ENCODE peak calls at places on chromosome 19, in five cellular contexts. U is GM13977, C is AG04450, L is spleen, O is GM10248. Z is an unnamed sample.

GRCh38 chr19:43362179-43362578 is 8.7 kb downstream of the CD177 start:
- DNase-seq in O (no peak), L (no peak), U (no peak), C (no peak), Z (no peak)

GRCh38 chr19:33177417-33177976 is 16.6 kb upstream of the LRP3 start:
- DNase-seq in U (peak), C (no peak), L (no peak), O (peak), Z (peak)

GRCh38 chr19:33214621-33215020 is 11.0 kb downstream of the SLC7A10 start:
- DNase-seq in U (no peak), O (no peak), L (no peak), C (no peak), Z (no peak)

GRCh38 chr19:52735734-52736133 is 890 bp upstream of the ZNF611 start:
- DNase-seq in C (no peak), L (peak), U (no peak), O (no peak), Z (peak)

GRCh38 chr19:29798783-29799182 is 13.0 kb upstream of the CCNE1 start:
- DNase-seq in U (no peak), L (no peak), C (no peak), O (no peak), Z (no peak)

GRCh38 chr19:10887616-10888367 is 16.4 kb downstream of the CARM1 start:
- DNase-seq in U (no peak), O (no peak), L (no peak), C (no peak), Z (no peak)

GRCh38 chr19:32858559-32858958 is 11.0 kb downstream of the SLC7A9 start:
- DNase-seq in U (no peak), C (no peak), L (no peak), O (no peak), Z (no peak)

GRCh38 chr19:19540707-19541515 is 2.8 kb downstream of the CILP2 start:
- DNase-seq in O (peak), L (peak), C (no peak), U (peak), Z (peak)

GRCh38 chr19:35483089-35483488 is 7.2 kb downstream of the KRTDAP start:
- DNase-seq in L (peak), U (no peak), O (no peak), C (no peak), Z (no peak)

GRCh38 chr19:49809155-49809986 is 3.7 kb downstream of the FUZ start:
- DNase-seq in C (no peak), O (no peak), U (no peak), L (peak), Z (peak)

GRCh38 chr19:7255631-7256030 is 38.6 kb downstream of the INSR start:
- DNase-seq in U (no peak), L (no peak), C (no peak), O (no peak), Z (no peak)

GRCh38 chr19:48543121-48543710 is 8.8 kb upstream of the SULT2B1 start:
- DNase-seq in C (no peak), L (no peak), U (no peak), O (no peak), Z (no peak)

GRCh38 chr19:41478875-41479756 is 36.2 kb downstream of the ERICH4 start:
- DNase-seq in L (peak), U (no peak), C (no peak), O (no peak), Z (no peak)

GRCh38 chr19:42132030-42132628 is at the start of gene POU2F2:
- DNase-seq in C (no peak), O (peak), U (peak), L (peak), Z (peak)

GRCh38 chr19:10517361-10517759 is at the start of gene S1PR5:
- DNase-seq in C (no peak), L (no peak), U (peak), O (no peak), Z (no peak)

GRCh38 chr19:47315125-47315821 is 5.6 kb downstream of the C5AR1 start:
- DNase-seq in U (no peak), O (no peak), C (peak), L (peak), Z (peak)

GRCh38 chr19:52896431-52897148 is 845 bp downstream of the ZNF320 start:
- DNase-seq in L (no peak), U (peak), O (peak), C (no peak), Z (peak)

GRCh38 chr19:37362733-37363132 is 8.2 kb upstream of the ZNF527 start:
- DNase-seq in O (no peak), U (no peak), L (no peak), C (no peak), Z (peak)

GRCh38 chr19:30649934-30650614 is 277.9 kb downstream of the ZNF536 start:
- DNase-seq in L (no peak), C (no peak), O (peak), U (peak), Z (peak)

GRCh38 chr19:6532244-6532999 is 1.6 kb downstream of the TNFSF9 start:
- DNase-seq in C (no peak), O (peak), L (peak), U (peak), Z (peak)

GRCh38 chr19:38877781-38878574 is at the start of gene RINL:
- DNase-seq in L (peak), C (no peak), O (peak), U (peak), Z (peak)

GRCh38 chr19:48842744-48843162 is 6.5 kb upstream of the HSD17B14 start:
- DNase-seq in O (peak), U (peak), C (no peak), L (no peak), Z (peak)

GRCh38 chr19:2494084-2494446 is 18.1 kb downstream of the GADD45B start:
- DNase-seq in U (peak), C (no peak), L (no peak), O (no peak), Z (no peak)

GRCh38 chr19:56170261-56170660 is 5.5 kb upstream of the GALP start:
- DNase-seq in C (no peak), U (no peak), O (no peak), L (no peak), Z (no peak)

GRCh38 chr19:55249841-55250240 is 9.0 kb downstream of the PPP6R1 start:
- DNase-seq in C (no peak), O (no peak), L (peak), U (no peak), Z (no peak)

GRCh38 chr19:18612051-18612771 is 459 bp upstream of the TMEM59L start:
- DNase-seq in L (no peak), U (peak), C (no peak), O (no peak), Z (no peak)

GRCh38 chr19:4327252-4327876 is 11.3 kb downstream of the STAP2 start:
- DNase-seq in U (peak), L (peak), C (no peak), O (peak), Z (peak)

GRCh38 chr19:2755448-2755705 is 15.6 kb upstream of the SLC39A3 start:
- DNase-seq in O (no peak), C (no peak), L (peak), U (no peak), Z (no peak)

GRCh38 chr19:7410946-7411345 is 62.2 kb downstream of the ARHGEF18 start:
- DNase-seq in L (no peak), C (no peak), O (no peak), U (no peak), Z (no peak)

GRCh38 chr19:54137913-54138776 is 583 bp downstream of the CNOT3 start:
- DNase-seq in C (no peak), O (peak), U (peak), L (peak), Z (peak)

GRCh38 chr19:5147971-5148793 is 179.3 kb downstream of the KDM4B start:
- DNase-seq in C (no peak), O (no peak), U (no peak), L (peak), Z (no peak)

GRCh38 chr19:48218964-48219363 is 36.7 kb downstream of the CARD8 start:
- DNase-seq in U (no peak), C (no peak), L (no peak), O (no peak), Z (no peak)

GRCh38 chr19:6495947-6496346 is 6.2 kb downstream of the TUBB4A start:
- DNase-seq in O (no peak), C (no peak), U (peak), L (no peak), Z (no peak)

GRCh38 chr19:51339687-51340656 is 2.0 kb downstream of the VSIG10L start:
- DNase-seq in O (peak), U (peak), L (peak), C (peak), Z (peak)
- TF ChIP-seq CTCF in O (peak), U (peak), L (no peak), C (no peak), Z (peak)

GRCh38 chr19:13151605-13152355 is 1.6 kb downstream of the IER2 start:
- DNase-seq in U (peak), C (peak), O (peak), L (peak), Z (peak)
- TF ChIP-seq CTCF in U (no peak), C (peak), O (no peak), L (no peak), Z (no peak)

GRCh38 chr19:44905437-44906160 is at the start of gene APOE:
- DNase-seq in C (no peak), O (no peak), L (no peak), U (no peak), Z (no peak)
- TF ChIP-seq CTCF in C (no peak), O (no peak), L (no peak), U (no peak), Z (no peak)

GRCh38 chr19:12996542-12997094 is 1.3 kb downstream of the NFIX start:
- DNase-seq in U (no peak), L (peak), O (no peak), C (no peak), Z (no peak)
- TF ChIP-seq CTCF in U (no peak), L (no peak), O (no peak), C (no peak), Z (no peak)

DNA sequence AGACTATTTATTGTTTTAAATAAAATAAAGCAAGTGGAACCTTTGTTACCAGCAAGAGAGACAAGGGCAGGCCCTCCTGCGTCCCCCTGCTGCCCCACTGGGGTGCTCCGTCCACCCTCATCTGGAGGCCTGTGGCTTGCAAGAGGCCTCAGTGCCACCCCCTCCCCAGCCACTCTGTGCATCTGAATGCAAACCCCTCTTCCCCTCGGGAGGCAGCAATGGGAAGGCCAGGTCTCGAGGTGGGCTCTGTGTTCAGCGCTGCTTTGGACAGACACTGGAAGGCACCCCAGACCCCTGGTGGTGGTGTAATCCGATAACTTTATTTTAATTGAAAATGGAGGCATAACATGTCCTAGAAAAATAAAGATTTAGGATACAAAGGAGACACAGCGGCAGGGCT is 4.6 kb downstream of the SIX5 start:
- DNase-seq in O (no peak), U (no peak), C (no peak), L (no peak), Z (no peak)
- TF ChIP-seq CTCF in O (no peak), U (no peak), C (no peak), L (no peak), Z (no peak)

GRCh38 chr19:17309198-17309961 is at the start of gene DDA1:
- DNase-seq in U (peak), O (peak), C (peak), L (peak), Z (peak)
- TF ChIP-seq CTCF in U (no peak), O (no peak), C (no peak), L (peak), Z (no peak)

GRCh38 chr19:16142032-16142580 is 1.4 kb upstream of the HSH2D start:
- DNase-seq in U (no peak), C (no peak), O (no peak), L (no peak), Z (no peak)

GRCh38 chr19:16144216-16144581 is 714 bp downstream of the HSH2D start:
- DNase-seq in C (no peak), O (no peak), L (no peak), U (no peak), Z (no peak)

GRCh38 chr19:16139752-16140151 is 3.7 kb upstream of the HSH2D start:
- DNase-seq in L (peak), O (no peak), U (peak), C (no peak), Z (no peak)

GRCh38 chr19:16143399-16144215 is at the start of gene HSH2D:
- DNase-seq in U (peak), C (no peak), L (peak), O (peak), Z (peak)

DNA sequence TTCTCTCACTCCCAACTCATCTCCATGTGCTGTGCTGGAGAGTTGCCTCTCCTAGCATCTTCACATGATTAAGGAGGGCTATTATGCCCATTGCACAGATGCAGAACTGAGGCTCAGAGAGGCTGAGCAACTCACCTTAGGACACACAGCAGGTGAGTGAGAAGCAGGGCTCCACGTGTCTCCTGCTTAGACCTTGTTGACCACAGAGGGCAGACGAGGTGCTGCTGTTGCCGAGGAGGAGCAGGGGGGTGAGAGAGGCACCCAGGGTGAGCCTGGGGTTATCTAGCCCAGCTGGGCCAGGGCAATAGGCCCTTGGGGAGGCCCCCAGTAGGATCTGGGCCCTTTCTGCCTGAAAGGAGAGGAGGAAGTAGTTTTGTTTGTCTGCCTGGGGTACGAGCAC is 2.4 kb upstream of the HSH2D start:
- DNase-seq in U (peak), C (no peak), L (peak), O (peak), Z (peak)
- TF ChIP-seq CTCF in U (peak), C (no peak), L (peak), O (no peak), Z (no peak)